ENCODE peak calls at places on chromosomes 2 and 18, in six cellular contexts. Z is SK-N-SH, N is K562, S is GM12878, M is HCT116, C is H1. V is an unnamed sample.

GRCh38 chr2:1605659-1606400 is 138.5 kb downstream of the PXDN start:
- DNase-seq in Z (peak), N (no peak), S (no peak), M (no peak), C (no peak), V (no peak)

GRCh38 chr2:23475036-23475435 is 90.1 kb downstream of the KLHL29 start:
- DNase-seq in Z (no peak), N (no peak), S (no peak), M (no peak), C (no peak), V (no peak)

GRCh38 chr2:82539222-82539621 is 1919.9 kb downstream of the SUCLG1 start:
- DNase-seq in Z (no peak), N (no peak), S (no peak), M (no peak), C (no peak), V (no peak)

GRCh38 chr2:196088209-196088608 is 19.6 kb upstream of the DNAH7 start:
- DNase-seq in Z (no peak), N (no peak), S (no peak), M (no peak), C (no peak), V (no peak)

GRCh38 chr2:110675679-110676078 is 2.2 kb downstream of the BUB1 start:
- DNase-seq in Z (no peak), N (no peak), S (no peak), M (no peak), C (no peak), V (no peak)

GRCh38 chr18:54877076-54877475 is 48.8 kb downstream of the RAB27B start:
- DNase-seq in Z (no peak), N (no peak), S (no peak), M (no peak), C (no peak), V (no peak)

GRCh38 chr2:30756051-30756719 is 51.1 kb downstream of the CAPN13 start:
- DNase-seq in Z (peak), N (peak), S (no peak), M (no peak), C (no peak), V (peak)

GRCh38 chr2:152428800-152429637 is 94.0 kb downstream of the FMNL2 start:
- DNase-seq in Z (no peak), N (no peak), S (no peak), M (no peak), C (no peak), V (no peak)

GRCh38 chr18:72652990-72653593 is 109.0 kb upstream of the CBLN2 start:
- DNase-seq in Z (peak), N (peak), S (no peak), M (no peak), C (peak), V (no peak)

GRCh38 chr18:79729611-79730010 is 50.0 kb downstream of the CTDP1 start:
- DNase-seq in Z (no peak), N (no peak), S (no peak), M (no peak), C (no peak), V (no peak)

GRCh38 chr2:50783116-50783515 is 248.8 kb downstream of the NRXN1 start:
- DNase-seq in Z (no peak), N (no peak), S (no peak), M (no peak), C (no peak), V (no peak)

GRCh38 chr2:37377187-37377532 is 32.7 kb downstream of the QPCT start:
- DNase-seq in Z (no peak), N (no peak), S (peak), M (no peak), C (peak), V (no peak)

GRCh38 chr18:3593381-3593903 is 143.5 kb downstream of the TGIF1 start:
- DNase-seq in Z (peak), N (peak), S (no peak), M (no peak), C (no peak), V (peak)

GRCh38 chr2:63792523-63792922 is 49.2 kb upstream of the UGP2 start:
- DNase-seq in Z (no peak), N (no peak), S (no peak), M (no peak), C (no peak), V (no peak)

GRCh38 chr2:19195681-19196080 is 162.7 kb downstream of the OSR1 start:
- DNase-seq in Z (no peak), N (no peak), S (no peak), M (no peak), C (no peak), V (no peak)

DNA sequence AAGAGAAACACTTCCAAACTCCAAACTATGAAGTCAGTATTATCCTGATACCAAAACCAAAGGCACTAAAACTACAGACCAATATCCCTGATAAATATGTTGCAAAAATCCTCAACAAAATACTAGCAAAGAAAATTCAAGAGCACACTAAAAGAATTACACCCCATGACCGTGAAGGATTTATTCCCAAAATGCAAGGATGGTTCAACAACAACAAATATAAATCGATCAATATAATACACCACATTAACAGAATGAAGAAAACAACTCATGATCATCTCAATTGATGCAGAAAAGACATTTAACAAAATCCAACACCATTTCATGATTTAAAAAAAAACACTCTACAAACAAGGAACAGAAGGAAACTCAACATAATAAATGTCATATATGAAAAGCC is 50.5 kb downstream of the IWS1 start:
- DNase-seq in Z (no peak), N (no peak), S (no peak), M (no peak), C (no peak), V (no peak)
- TF ChIP-seq JUND in Z (no peak), N (no peak), S (no peak), M (no peak), C (no peak), V (no peak)

GRCh38 chr2:107712857-107713256 is 113.8 kb upstream of the RGPD4 start:
- DNase-seq in Z (no peak), N (no peak), S (no peak), M (no peak), C (no peak), V (peak)
- TF ChIP-seq JUND in Z (no peak), N (no peak), S (no peak), M (no peak), C (no peak), V (no peak)

GRCh38 chr2:40348665-40349064 is 103.2 kb downstream of the SLC8A1 start:
- DNase-seq in Z (no peak), N (no peak), S (no peak), M (no peak), C (no peak), V (no peak)
- TF ChIP-seq JUND in Z (no peak), N (no peak), S (no peak), M (no peak), C (no peak), V (no peak)

DNA sequence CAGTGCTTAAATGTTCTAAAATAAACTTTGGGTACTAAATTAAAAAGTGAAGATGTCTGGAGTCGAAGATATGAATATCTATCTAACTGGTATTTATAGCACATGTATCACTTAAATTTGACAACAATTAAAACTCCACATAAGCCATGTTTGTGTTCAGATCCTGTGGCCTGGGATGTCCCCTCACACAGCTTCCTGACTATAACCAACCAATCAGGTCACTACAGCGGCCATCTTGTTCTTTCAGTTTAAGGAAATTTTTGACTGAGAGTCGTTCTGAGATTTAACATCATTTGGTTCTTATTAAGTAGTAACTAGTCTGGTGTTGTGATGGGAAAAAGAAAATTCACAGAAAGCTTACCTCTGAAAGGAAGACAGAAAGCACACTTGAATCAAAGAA is 170.6 kb upstream of the NRP2 start:
- DNase-seq in Z (no peak), N (no peak), S (no peak), M (no peak), C (no peak), V (no peak)
- TF ChIP-seq JUND in Z (no peak), N (no peak), S (no peak), M (no peak), C (no peak), V (no peak)

GRCh38 chr18:57275111-57275510 is 77.2 kb upstream of the ST8SIA3 start:
- DNase-seq in Z (no peak), N (no peak), S (no peak), M (no peak), C (no peak), V (no peak)

GRCh38 chr18:57273194-57273593 is 79.2 kb upstream of the ST8SIA3 start:
- DNase-seq in Z (no peak), N (no peak), S (no peak), M (no peak), C (no peak), V (no peak)

GRCh38 chr18:57281519-57281918 is 70.8 kb upstream of the ST8SIA3 start:
- DNase-seq in Z (no peak), N (no peak), S (no peak), M (no peak), C (no peak), V (no peak)

DNA sequence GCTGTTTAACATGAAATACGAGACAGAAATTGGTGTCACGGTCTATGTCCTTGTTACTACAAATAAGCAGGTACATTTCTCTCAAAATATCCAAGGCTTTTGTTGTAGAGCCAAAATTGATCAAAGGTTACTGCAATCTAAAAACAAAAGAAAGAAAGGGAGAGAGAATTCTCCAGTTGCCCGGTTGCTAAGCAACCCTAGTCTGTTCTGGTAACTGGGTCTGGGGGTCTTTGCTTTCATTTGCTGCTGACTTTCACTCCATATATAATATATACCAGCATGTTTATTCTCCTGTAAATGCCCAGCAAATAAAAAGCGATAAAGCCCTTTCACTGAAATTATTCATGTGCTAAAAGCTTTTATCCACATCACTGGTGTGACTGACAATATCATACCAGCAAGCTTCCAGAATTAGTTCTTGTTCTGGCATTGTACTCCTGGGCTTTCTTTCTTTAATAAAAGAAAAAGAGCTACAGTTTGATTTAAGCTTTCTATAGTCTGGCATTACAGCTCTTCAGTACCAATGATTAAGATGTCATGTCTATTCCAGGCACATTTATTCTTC is 75.6 kb upstream of the ST8SIA3 start:
- DNase-seq in Z (no peak), N (no peak), S (no peak), M (no peak), C (no peak), V (no peak)
- TF ChIP-seq JUND in Z (no peak), N (no peak), S (no peak), M (no peak), C (no peak), V (no peak)

GRCh38 chr2:201260302-201260800 is at the start of gene CASP8:
- DNase-seq in Z (no peak), N (no peak), S (no peak), M (no peak), C (no peak), V (no peak)
- TF ChIP-seq JUND in Z (no peak), N (no peak), S (no peak), M (no peak), C (no peak), V (no peak)

GRCh38 chr18:46196627-46197243 is 92.5 kb downstream of the HAUS1 start:
- DNase-seq in Z (no peak), N (no peak), S (no peak), M (peak), C (no peak), V (no peak)
- TF ChIP-seq JUND in Z (no peak), N (no peak), S (no peak), M (peak), C (no peak), V (no peak)

GRCh38 chr2:27960237-27960912 is 69.8 kb downstream of the BABAM2 start:
- DNase-seq in Z (no peak), N (no peak), S (no peak), M (no peak), C (no peak), V (no peak)

GRCh38 chr2:27963454-27963853 is 72.9 kb downstream of the BABAM2 start:
- DNase-seq in Z (no peak), N (no peak), S (no peak), M (no peak), C (no peak), V (no peak)

GRCh38 chr2:27964067-27964466 is 73.5 kb downstream of the BABAM2 start:
- DNase-seq in Z (no peak), N (no peak), S (no peak), M (no peak), C (no peak), V (no peak)

GRCh38 chr2:27959496-27959895 is 69.0 kb downstream of the BABAM2 start:
- DNase-seq in Z (no peak), N (no peak), S (no peak), M (no peak), C (no peak), V (no peak)

GRCh38 chr2:27961997-27962396 is 71.5 kb downstream of the BABAM2 start:
- DNase-seq in Z (no peak), N (no peak), S (no peak), M (no peak), C (no peak), V (no peak)
- TF ChIP-seq JUND in Z (peak), N (no peak), S (no peak), M (no peak), C (no peak), V (no peak)

GRCh38 chr2:159078443-159078842 is 110.0 kb downstream of the TANC1 start:
- DNase-seq in Z (no peak), N (no peak), S (no peak), M (no peak), C (no peak), V (no peak)

GRCh38 chr2:159077869-159078268 is 109.4 kb downstream of the TANC1 start:
- DNase-seq in Z (no peak), N (no peak), S (no peak), M (no peak), C (no peak), V (no peak)

GRCh38 chr2:159074605-159075004 is 106.2 kb downstream of the TANC1 start:
- DNase-seq in Z (no peak), N (no peak), S (no peak), M (no peak), C (no peak), V (no peak)

GRCh38 chr2:159075726-159076125 is 107.3 kb downstream of the TANC1 start:
- DNase-seq in Z (no peak), N (no peak), S (no peak), M (no peak), C (no peak), V (no peak)

GRCh38 chr2:159076233-159076632 is 107.8 kb downstream of the TANC1 start:
- DNase-seq in Z (no peak), N (no peak), S (no peak), M (no peak), C (no peak), V (no peak)
- TF ChIP-seq JUND in Z (peak), N (no peak), S (no peak), M (no peak), C (no peak), V (no peak)